ENCODE peak calls at places on chromosomes 1 and 21, in six cellular contexts. W, Y, T, B, M and L are unnamed samples.

GRCh38 chr1:218390625-218391024 is 45.5 kb downstream of the TGFB2 start:
- DNase-seq in W (no peak), Y (no peak), T (no peak), B (no peak), M (no peak), L (no peak)

GRCh38 chr21:38911523-38912354 is 106.0 kb downstream of the ETS2 start:
- DNase-seq in W (no peak), Y (no peak), T (peak; percentile 45), B (no peak), M (no peak), L (no peak)

GRCh38 chr1:84538599-84538998 is 32.2 kb upstream of the GNG5 start:
- DNase-seq in W (no peak), Y (no peak), T (no peak), B (no peak), M (no peak), L (no peak)

GRCh38 chr1:164641353-164641730 is 82.4 kb downstream of the PBX1 start:
- DNase-seq in W (no peak), Y (no peak), T (peak; percentile 57), B (no peak), M (no peak), L (no peak)

GRCh38 chr1:229203991-229204632 is 66.8 kb upstream of the RAB4A start:
- DNase-seq in W (no peak), Y (no peak), T (no peak), B (no peak), M (no peak), L (no peak)

GRCh38 chr1:157325220-157325619 is 187.0 kb upstream of the ETV3 start:
- DNase-seq in W (no peak), Y (no peak), T (no peak), B (no peak), M (no peak), L (no peak)

GRCh38 chr1:155272466-155273133 is 704 bp downstream of the CLK2 start:
- DNase-seq in W (no peak), Y (no peak), T (peak; percentile 76), B (no peak), M (no peak), L (no peak)

GRCh38 chr21:24188511-24188910 is 1418.8 kb downstream of the MRPL39 start:
- DNase-seq in W (no peak), Y (no peak), T (peak; percentile 0), B (no peak), M (peak; percentile 4), L (no peak)

GRCh38 chr1:72357411-72357810 is 75.1 kb upstream of the NEGR1 start:
- DNase-seq in W (no peak), Y (no peak), T (peak; percentile 76), B (no peak), M (peak; percentile 2), L (peak; percentile 25)

GRCh38 chr1:50976890-50977574 is 7.0 kb downstream of the CDKN2C start:
- DNase-seq in W (no peak), Y (no peak), T (peak; percentile 64), B (no peak), M (no peak), L (no peak)

GRCh38 chr1:178119623-178120022 is 25.7 kb downstream of the RASAL2 start:
- DNase-seq in W (no peak), Y (no peak), T (no peak), B (no peak), M (no peak), L (no peak)

GRCh38 chr1:44336668-44337067 is 18.4 kb downstream of the ERI3 start:
- DNase-seq in W (no peak), Y (no peak), T (no peak), B (no peak), M (no peak), L (no peak)

GRCh38 chr1:158998781-158999161 is 10.9 kb upstream of the IFI16 start:
- DNase-seq in W (no peak), Y (no peak), T (peak; percentile 68), B (peak; percentile 34), M (peak; percentile 18), L (no peak)

GRCh38 chr21:35764586-35764985 is 295.7 kb downstream of the SETD4 start:
- DNase-seq in W (no peak), Y (no peak), T (no peak), B (no peak), M (no peak), L (no peak)

GRCh38 chr1:245313581-245313980 is 158.8 kb downstream of the KIF26B start:
- DNase-seq in W (no peak), Y (no peak), T (no peak), B (no peak), M (no peak), L (no peak)

GRCh38 chr1:84619383-84620093 is 45.3 kb upstream of the CTBS start:
- DNase-seq in W (peak; percentile 21), Y (peak; percentile 63), T (peak; percentile 88), B (no peak), M (no peak), L (no peak)

GRCh38 chr1:241817331-241817792 is 30.6 kb upstream of the EXO1 start:
- DNase-seq in W (no peak), Y (no peak), T (peak; percentile 85), B (no peak), M (peak; percentile 69), L (peak; percentile 47)

GRCh38 chr1:227390525-227390924 is 72.2 kb upstream of the CDC42BPA start:
- DNase-seq in W (no peak), Y (no peak), T (no peak), B (no peak), M (no peak), L (no peak)